ENCODE peak calls at places on chromosomes 12 and 14, in ten cellular contexts. X is IMR-90, V is DND-41, G is endodermal cell, E is kidney, M is psoas muscle, Y is body of pancreas, C is fibroblast of lung, K is adrenal gland, P is tibial artery. A is an unnamed sample.

GRCh38 chr12:64767495-64767894 is 8.3 kb upstream of the GNS start:
- DNase-seq in X (no peak), V (no peak), G (no peak), E (no peak), M (no peak), Y (no peak), C (no peak), K (no peak), P (no peak), A (no peak)

GRCh38 chr14:39847191-39847590 is 415.0 kb upstream of the FBXO33 start:
- DNase-seq in X (no peak), V (no peak), G (no peak), E (no peak), M (no peak), Y (no peak), C (peak; percentile 59), K (no peak), P (no peak), A (no peak)

GRCh38 chr14:57863471-57863870 is 2.4 kb downstream of the SLC35F4 start:
- DNase-seq in X (no peak), V (no peak), G (no peak), E (no peak), M (no peak), Y (no peak), C (no peak), K (no peak), P (no peak), A (no peak)

GRCh38 chr14:80212025-80212402 is 710 bp upstream of the DIO2 start:
- DNase-seq in X (peak; percentile 67), V (no peak), G (peak; percentile 53), E (no peak), M (no peak), Y (no peak), C (peak; percentile 90), K (no peak), P (no peak), A (no peak)

GRCh38 chr12:2638273-2639019 is 156.3 kb upstream of the FKBP4 start:
- DNase-seq in X (no peak), V (no peak), G (peak; percentile 70), E (peak; percentile 20), M (no peak), Y (no peak), C (no peak), K (no peak), P (peak; percentile 1), A (no peak)

GRCh38 chr14:42980419-42980818 is 1373.7 kb downstream of the LRFN5 start:
- DNase-seq in X (no peak), V (no peak), G (peak; percentile 53), E (no peak), M (no peak), Y (no peak), C (no peak), K (no peak), P (no peak), A (no peak)

GRCh38 chr12:2166696-2167095 is 113.9 kb downstream of the CACNA1C start:
- DNase-seq in X (no peak), V (no peak), G (no peak), E (no peak), M (no peak), Y (no peak), C (no peak), K (no peak), P (no peak), A (no peak)

GRCh38 chr12:81389550-81390099 is 311.7 kb downstream of the ACSS3 start:
- DNase-seq in X (no peak), V (no peak), G (no peak), E (no peak), M (no peak), Y (no peak), C (no peak), K (no peak), P (no peak), A (no peak)

GRCh38 chr12:41778934-41779333 is 365.7 kb downstream of the GXYLT1 start:
- DNase-seq in X (no peak), V (no peak), G (no peak), E (no peak), M (no peak), Y (no peak), C (no peak), K (no peak), P (no peak), A (no peak)
- H3K4me3 ChIP-seq in X (no peak overlapping the region), V (no peak overlapping the region), G (no peak overlapping the region), E (no peak overlapping the region), M (no peak overlapping the region), Y (no peak overlapping the region), C (no peak overlapping the region), K (no peak overlapping the region), P (no peak overlapping the region), A (no peak overlapping the region)

GRCh38 chr12:123398177-123398916 is 14.4 kb downstream of the KMT5A start:
- DNase-seq in X (peak; percentile 37), V (no peak), G (no peak), E (peak; percentile 94), M (peak; percentile 29), Y (peak; percentile 66), C (peak; percentile 82), K (no peak), P (peak; percentile 74), A (peak; percentile 61)
- H3K4me1 ChIP-seq in X (peaks cover 4% of the 10 kb centered on the region), V (peaks cover 6% of the 10 kb centered on the region), G (no peaks in the 10 kb centered on the region), E (peaks cover 11% of the 10 kb centered on the region), M (peaks cover 14% of the 10 kb centered on the region), Y (peaks cover 35% of the 10 kb centered on the region), C (peaks cover 8% of the 10 kb centered on the region), K (no peaks in the 10 kb centered on the region), P (no peaks in the 10 kb centered on the region), A (peaks cover 34% of the 10 kb centered on the region)

GRCh38 chr12:130835436-130835835 is 3.6 kb downstream of the STX2 start:
- DNase-seq in X (no peak), V (no peak), G (peak; percentile 19), E (no peak), M (no peak), Y (no peak), C (no peak), K (no peak), P (no peak), A (no peak)

GRCh38 chr12:130839770-130840355 is 813 bp upstream of the STX2 start:
- DNase-seq in X (no peak), V (no peak), G (no peak), E (no peak), M (no peak), Y (no peak), C (no peak), K (no peak), P (no peak), A (no peak)

GRCh38 chr12:130835011-130835410 is 4.0 kb downstream of the STX2 start:
- DNase-seq in X (no peak), V (no peak), G (peak; percentile 24), E (no peak), M (no peak), Y (no peak), C (no peak), K (no peak), P (no peak), A (no peak)

GRCh38 chr12:130838284-130838950 is 633 bp downstream of the STX2 start:
- DNase-seq in X (no peak), V (peak; percentile 43), G (peak; percentile 92), E (peak; percentile 86), M (peak; percentile 42), Y (peak; percentile 54), C (peak; percentile 15), K (no peak), P (no peak), A (no peak)

DNA sequence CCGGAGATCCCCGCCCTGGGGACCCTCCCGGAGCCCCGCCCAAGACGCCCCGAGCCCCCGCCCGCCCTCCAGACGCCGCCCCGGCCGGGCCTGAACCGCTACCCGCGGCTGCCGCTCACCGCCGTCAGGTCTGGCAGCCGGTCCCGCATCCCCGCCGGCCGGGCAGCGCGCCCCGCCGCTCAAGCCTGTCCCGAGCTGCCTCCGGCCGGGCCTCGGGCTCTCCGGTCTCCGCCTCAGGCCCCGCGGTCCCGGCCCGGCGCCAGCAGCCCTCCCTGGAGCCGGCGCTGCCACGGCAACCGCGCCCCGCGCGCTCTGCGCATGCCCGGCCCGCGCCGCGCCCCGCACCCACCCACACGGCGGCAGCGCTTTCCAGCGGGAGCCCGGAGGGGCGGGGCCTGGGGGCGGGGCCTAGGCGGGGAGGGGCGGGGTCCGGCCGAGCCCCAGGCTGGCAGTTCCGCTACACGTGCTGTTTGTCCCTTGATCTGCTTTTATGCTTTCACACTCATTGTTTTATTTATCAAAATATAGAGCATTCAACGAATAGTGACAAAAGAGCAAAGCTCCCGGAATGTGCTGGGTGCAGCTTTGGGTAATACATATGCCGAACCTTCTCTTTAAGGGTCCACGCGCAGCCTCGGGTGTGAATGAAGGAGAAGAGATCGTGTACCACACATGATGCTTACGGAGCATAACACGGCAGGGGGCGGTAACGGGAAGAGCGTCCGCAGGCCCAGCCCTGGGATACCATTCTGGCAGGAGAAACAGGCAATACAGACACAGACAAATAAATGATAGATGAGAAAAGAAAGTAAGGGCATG is at the start of gene STX2:
- DNase-seq in X (peak; percentile 74), V (peak; percentile 89), G (peak; percentile 97), E (peak; percentile 95), M (peak; percentile 88), Y (peak; percentile 90), C (peak; percentile 70), K (peak; percentile 94), P (peak; percentile 82), A (peak; percentile 90)
- TF ChIP-seq CTCF in X (peak; percentile 44), V (peak; percentile 65), G (peak; percentile 12), E (peak; percentile 16), M (peak; percentile 5), Y (no peak), C (peak; percentile 51), K (peak; percentile 29), P (no peak), A (peak; percentile 19)

GRCh38 chr14:68233385-68233784 is 413.8 kb downstream of the RAD51B start:
- DNase-seq in X (no peak), V (no peak), G (no peak), E (no peak), M (no peak), Y (no peak), C (peak; percentile 58), K (no peak), P (no peak), A (no peak)

GRCh38 chr14:68238956-68239355 is 419.4 kb downstream of the RAD51B start:
- DNase-seq in X (no peak), V (peak; percentile 11), G (no peak), E (no peak), M (no peak), Y (no peak), C (no peak), K (no peak), P (no peak), A (no peak)

GRCh38 chr14:68235011-68235410 is 415.4 kb downstream of the RAD51B start:
- DNase-seq in X (peak; percentile 78), V (no peak), G (no peak), E (no peak), M (no peak), Y (no peak), C (peak; percentile 71), K (no peak), P (no peak), A (no peak)

GRCh38 chr14:68234101-68234905 is 414.7 kb downstream of the RAD51B start:
- DNase-seq in X (peak; percentile 55), V (no peak), G (no peak), E (no peak), M (no peak), Y (no peak), C (no peak), K (no peak), P (no peak), A (no peak)

DNA sequence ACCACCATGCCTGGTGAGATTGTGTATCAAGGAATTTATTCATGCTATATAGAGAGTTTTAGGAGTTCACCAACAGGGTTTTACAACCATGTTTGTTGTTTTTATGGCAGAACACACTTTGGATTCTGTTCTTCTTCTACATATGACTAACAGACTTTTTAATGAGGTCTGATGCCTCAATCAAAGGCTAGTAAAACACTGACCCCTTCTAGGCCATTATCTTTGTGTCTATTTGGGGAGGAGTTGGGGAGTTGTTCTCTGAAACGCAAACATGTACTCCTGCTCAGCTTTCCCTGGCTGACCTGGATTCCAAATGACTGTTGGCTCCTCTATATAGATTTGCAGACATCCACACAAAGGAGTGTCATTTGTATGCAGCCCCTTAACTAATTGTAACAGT is 416.9 kb downstream of the RAD51B start:
- DNase-seq in X (no peak), V (no peak), G (no peak), E (no peak), M (no peak), Y (no peak), C (no peak), K (no peak), P (no peak), A (no peak)
- H3K4me3 ChIP-seq in X (no peak overlapping the region), V (no peak overlapping the region), G (no peak overlapping the region), E (no peak overlapping the region), M (no peak overlapping the region), Y (no peak overlapping the region), C (no peak overlapping the region), K (no peak overlapping the region), P (no peak overlapping the region), A (no peak overlapping the region)

A was measured in left ventricle myocardium inferior.